ENCODE peak calls at places on chromosomes 7 and 10, in eight cellular contexts. V, Q, O, S, M, T, L and X are unnamed samples.

GRCh38 chr7:41315764-41316163 is 387.1 kb downstream of the INHBA start:
- DNase-seq in M (no peak), L (no peak), O (no peak), S (no peak), T (no peak), Q (no peak), V (no peak), X (no peak)

GRCh38 chr10:3481000-3481335 is 304.0 kb downstream of the KLF6 start:
- DNase-seq in T (no peak), V (no peak), L (no peak), M (no peak), S (no peak), Q (no peak), O (no peak), X (no peak)

GRCh38 chr10:123103944-123104343 is 31.8 kb upstream of the HMX3 start:
- DNase-seq in Q (no peak), L (no peak), O (no peak), S (no peak), V (no peak), M (no peak), T (no peak), X (no peak)

GRCh38 chr10:101075775-101076174 is 14.0 kb downstream of the KAZALD1 start:
- DNase-seq in T (no peak), O (no peak), Q (no peak), V (no peak), M (no peak), L (no peak), S (no peak), X (no peak)

GRCh38 chr10:13893926-13894325 is 307.2 kb downstream of the PRPF18 start:
- DNase-seq in T (no peak), Q (no peak), L (no peak), M (no peak), S (no peak), O (no peak), V (no peak), X (no peak)

GRCh38 chr10:16799621-16800020 is 17.6 kb downstream of the RSU1 start:
- DNase-seq in T (no peak), M (no peak), L (no peak), O (no peak), V (no peak), Q (no peak), S (no peak), X (no peak)

GRCh38 chr7:1939434-1940401 is 269.6 kb downstream of the ELFN1 start:
- DNase-seq in T (no peak), L (peak; percentile 5), O (no peak), Q (no peak), M (no peak), S (peak; percentile 50), V (no peak), X (no peak)

GRCh38 chr7:129780257-129781127 is 169.0 kb downstream of the NRF1 start:
- DNase-seq in T (peak; percentile 78), S (peak; percentile 73), L (peak; percentile 96), Q (no peak), O (peak; percentile 92), M (no peak), V (peak; percentile 47), X (peak; percentile 57)

GRCh38 chr10:127919418-127920191 is 12.7 kb downstream of the PTPRE start:
- DNase-seq in S (no peak), M (no peak), T (no peak), Q (no peak), O (no peak), L (no peak), V (no peak), X (no peak)

GRCh38 chr7:142556745-142557144 is 192.5 kb upstream of the PRSS1 start:
- DNase-seq in V (peak; percentile 14), T (peak; percentile 82), M (peak; percentile 63), L (peak; percentile 71), Q (no peak), O (peak; percentile 42), S (peak; percentile 81), X (peak; percentile 84)

GRCh38 chr7:84336303-84336702 is 141.7 kb upstream of the SEMA3A start:
- DNase-seq in Q (no peak), M (no peak), V (peak; percentile 36), L (no peak), S (no peak), T (no peak), O (no peak), X (no peak)

GRCh38 chr7:122040147-122040546 is 103.9 kb downstream of the AASS start:
- DNase-seq in V (no peak), M (no peak), O (no peak), T (no peak), Q (no peak), L (no peak), S (no peak), X (no peak)

GRCh38 chr10:6796231-6796630 is 216.2 kb upstream of the PRKCQ start:
- DNase-seq in V (no peak), O (no peak), S (no peak), T (no peak), L (no peak), M (no peak), Q (no peak), X (no peak)

GRCh38 chr10:6795571-6795970 is 215.5 kb upstream of the PRKCQ start:
- DNase-seq in Q (no peak), O (no peak), V (no peak), S (no peak), L (no peak), T (peak; percentile 53), M (no peak), X (no peak)

GRCh38 chr10:6794441-6794840 is 214.4 kb upstream of the PRKCQ start:
- DNase-seq in T (no peak), Q (no peak), M (no peak), L (no peak), V (no peak), O (no peak), S (no peak), X (no peak)
- H3K27ac ChIP-seq in T (peak overlapping the region; percentile 55), Q (no peak overlapping the region), M (no peak overlapping the region), L (no peak overlapping the region), V (no peak overlapping the region), O (no peak overlapping the region), S (no peak overlapping the region), X (no peak overlapping the region)

DNA sequence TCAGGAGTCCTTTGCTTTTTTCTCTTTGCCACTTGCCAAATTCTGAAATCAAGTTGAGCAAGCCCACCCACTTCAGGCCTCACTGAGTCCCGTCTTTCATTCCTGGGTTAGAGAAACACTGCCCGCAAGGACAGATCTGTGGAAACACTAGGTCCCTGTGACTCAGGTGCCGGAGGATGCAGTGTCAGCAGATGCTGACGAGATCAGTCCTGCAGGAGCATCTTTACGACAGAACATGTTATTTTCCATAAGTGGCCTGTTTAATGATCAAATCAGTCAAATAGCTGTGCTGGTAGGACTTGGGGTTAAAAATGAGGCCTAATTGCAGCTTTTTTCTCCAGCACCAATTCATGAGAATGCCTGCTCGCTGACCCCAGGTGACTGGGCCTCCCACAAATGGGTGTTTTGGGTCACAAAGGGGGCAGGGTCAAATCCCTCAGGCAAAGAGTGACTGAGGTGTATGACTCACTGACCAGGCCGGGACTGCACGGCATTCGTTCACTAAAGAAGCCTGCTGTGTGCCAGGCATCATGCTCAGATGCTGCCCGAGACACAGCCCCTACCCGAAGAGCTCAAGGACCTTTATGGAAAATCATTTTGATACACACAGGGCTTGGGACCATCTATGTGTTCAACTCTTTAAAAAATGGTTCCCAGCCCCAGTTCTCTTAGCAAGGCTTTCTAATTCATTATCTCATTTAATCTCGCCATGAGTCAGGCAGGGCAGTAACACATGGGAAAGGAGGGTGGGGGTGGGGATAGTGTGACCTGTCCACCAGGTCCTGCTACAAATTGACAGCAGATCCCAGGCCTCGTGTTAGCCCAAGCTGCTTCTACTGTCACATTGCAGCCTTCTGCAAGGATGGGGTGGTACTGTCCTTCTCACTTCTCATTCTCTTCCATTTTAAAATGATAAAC is 21.0 kb downstream of the ZNF775 start:
- DNase-seq in S (no peak), O (no peak), V (no peak), T (no peak), M (no peak), L (no peak), Q (no peak), X (no peak)
- H3K4me1 ChIP-seq in S (peaks cover 4% of the 10 kb centered on the region), O (peaks cover 2% of the 10 kb centered on the region), V (peaks cover 24% of the 10 kb centered on the region), T (peaks cover 5% of the 10 kb centered on the region), M (peaks cover 26% of the 10 kb centered on the region), L (peaks cover 37% of the 10 kb centered on the region), Q (peaks cover 34% of the 10 kb centered on the region), X (peaks cover 12% of the 10 kb centered on the region)

DNA sequence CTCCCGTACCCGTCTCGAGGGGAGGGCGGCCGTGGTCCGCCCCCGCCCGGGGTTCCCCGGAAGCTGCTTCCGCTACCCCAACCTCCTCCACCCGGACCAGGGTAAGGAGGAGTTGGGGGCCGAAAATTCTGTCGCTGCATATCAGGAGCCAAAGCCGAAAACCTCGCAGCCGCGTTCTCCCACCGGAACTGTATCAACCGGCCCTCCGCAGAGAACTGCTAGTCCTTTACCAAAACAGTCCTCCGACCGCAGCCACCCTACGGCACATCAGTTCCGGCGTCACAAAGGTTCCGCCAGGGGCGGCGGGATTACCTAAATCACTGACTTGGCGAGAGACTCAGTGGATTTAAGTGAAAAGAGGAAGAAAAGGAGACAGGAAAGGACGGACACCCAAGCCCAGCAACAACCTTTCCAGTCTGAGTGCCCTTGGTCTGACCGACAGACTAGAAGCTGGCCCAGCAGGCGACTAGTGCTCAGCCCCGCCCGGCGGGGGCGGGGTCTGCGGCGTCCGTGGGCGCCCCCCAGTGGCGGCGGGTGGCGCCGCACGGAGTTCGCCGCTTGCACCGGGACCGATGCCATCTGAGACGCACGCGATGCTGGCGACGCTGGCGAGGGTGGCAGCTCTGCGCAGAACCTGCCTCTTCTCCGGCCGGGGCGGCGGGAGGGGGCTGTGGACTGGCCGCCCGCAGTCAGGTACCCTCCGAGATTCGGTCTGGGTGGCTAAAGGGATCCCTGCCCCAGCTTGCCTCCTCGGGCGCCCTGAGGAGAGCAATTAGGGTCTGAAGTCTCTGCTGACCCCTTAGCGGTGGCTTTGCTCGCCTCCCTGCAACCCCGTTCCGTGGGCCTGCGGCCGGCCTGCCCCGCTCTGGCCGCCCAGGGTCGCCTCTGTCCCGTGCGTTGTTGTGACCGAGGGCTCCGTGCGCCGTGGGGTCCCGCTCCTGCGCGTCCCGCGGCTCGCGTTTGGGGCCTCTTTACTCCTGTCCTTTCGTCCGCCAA is at the start of the genes MPLKIP and SUGCT:
- DNase-seq in S (peak; percentile 91), Q (peak; percentile 60), M (peak; percentile 90), L (peak; percentile 88), T (peak; percentile 74), O (peak; percentile 76), V (peak; percentile 89), X (peak; percentile 79)
- H3K27ac ChIP-seq in S (peak within 1 kb of the TSS; percentile 97), Q (peak within 1 kb of the TSS; percentile 95), M (peak within 1 kb of the TSS; percentile 91), L (peak within 1 kb of the TSS; percentile 92), T (peak within 1 kb of the TSS; percentile 84), O (peak within 1 kb of the TSS; percentile 88), V (peak within 1 kb of the TSS; percentile 97), X (peak within 1 kb of the TSS; percentile 89)

GRCh38 chr10:108393111-108393510 is 1228.6 kb upstream of the SORCS1 start:
- DNase-seq in S (no peak), O (no peak), L (no peak), Q (no peak), M (no peak), T (no peak), V (no peak), X (no peak)

GRCh38 chr10:108384378-108384777 is 1219.9 kb upstream of the SORCS1 start:
- DNase-seq in O (no peak), M (no peak), S (no peak), V (no peak), Q (no peak), L (no peak), T (no peak), X (no peak)

GRCh38 chr10:108392286-108392685 is 1227.8 kb upstream of the SORCS1 start:
- DNase-seq in L (no peak), V (no peak), T (no peak), O (no peak), M (no peak), S (no peak), Q (no peak), X (no peak)

GRCh38 chr10:108385963-108386362 is 1221.5 kb upstream of the SORCS1 start:
- DNase-seq in L (no peak), T (no peak), V (no peak), M (no peak), O (no peak), S (no peak), Q (no peak), X (no peak)

GRCh38 chr10:108388716-108389115 is 1224.2 kb upstream of the SORCS1 start:
- DNase-seq in L (no peak), S (no peak), Q (no peak), M (no peak), V (no peak), O (no peak), T (no peak), X (no peak)
- H3K4me1 ChIP-seq in L (no peaks in the 10 kb centered on the region), S (no peaks in the 10 kb centered on the region), Q (no peaks in the 10 kb centered on the region), M (no peaks in the 10 kb centered on the region), V (no peaks in the 10 kb centered on the region), O (no peaks in the 10 kb centered on the region), T (no peaks in the 10 kb centered on the region), X (no peaks in the 10 kb centered on the region)